ENCODE peak calls at places on chromosomes 4 and X, in four cellular contexts. One of them, this sample, is unnamed.

GRCh38 chr4:147388016-147388415 is 92.9 kb upstream of the EDNRA start:
- DNase-seq in AG04450: no peak
- DNase-seq in BJ: no peak
- DNase-seq in BE2C: no peak
- DNase-seq in this sample: no peak

GRCh38 chr4:184250795-184251679 is 33.4 kb upstream of the ENPP6 start:
- DNase-seq in AG04450: peak
- DNase-seq in BJ: no peak
- DNase-seq in BE2C: peak
- DNase-seq in this sample: peak

GRCh38 chr4:89658701-89659024 is 178.3 kb downstream of the SNCA start:
- DNase-seq in AG04450: no peak
- DNase-seq in BJ: no peak
- DNase-seq in BE2C: no peak
- DNase-seq in this sample: no peak

GRCh38 chr4:41399191-41399590 is 138.8 kb upstream of the LIMCH1 start:
- DNase-seq in AG04450: no peak
- DNase-seq in BJ: peak
- DNase-seq in BE2C: no peak
- DNase-seq in this sample: peak

GRCh38 chr4:74278490-74278889 is 29.8 kb upstream of the EPGN start:
- DNase-seq in AG04450: no peak
- DNase-seq in BJ: no peak
- DNase-seq in BE2C: no peak
- DNase-seq in this sample: no peak

GRCh38 chr4:183763990-183764754 is 105.1 kb downstream of the TRAPPC11 start:
- DNase-seq in AG04450: no peak
- DNase-seq in BJ: no peak
- DNase-seq in BE2C: no peak
- DNase-seq in this sample: peak

GRCh38 chr4:101304916-101305315 is 42.4 kb downstream of the PPP3CA start:
- DNase-seq in AG04450: no peak
- DNase-seq in BJ: no peak
- DNase-seq in BE2C: no peak
- DNase-seq in this sample: no peak

GRCh38 chr4:24404281-24404680 is 180.1 kb downstream of the DHX15 start:
- DNase-seq in AG04450: no peak
- DNase-seq in BJ: no peak
- DNase-seq in BE2C: no peak
- DNase-seq in this sample: no peak

GRCh38 chr4:38994135-38994534 is 38.1 kb downstream of the TMEM156 start:
- DNase-seq in AG04450: no peak
- DNase-seq in BJ: no peak
- DNase-seq in BE2C: no peak
- DNase-seq in this sample: no peak

GRCh38 chr4:131258361-131258760 is 1890.7 kb upstream of the PCDH10 start:
- DNase-seq in AG04450: no peak
- DNase-seq in BJ: no peak
- DNase-seq in BE2C: no peak
- DNase-seq in this sample: peak

GRCh38 chrX:23341452-23341851 is 6.8 kb downstream of the PTCHD1 start:
- DNase-seq in AG04450: no peak
- DNase-seq in BJ: no peak
- DNase-seq in BE2C: no peak
- DNase-seq in this sample: no peak

GRCh38 chr4:72348701-72349100 is 220.3 kb downstream of the ADAMTS3 start:
- DNase-seq in AG04450: no peak
- DNase-seq in BJ: no peak
- DNase-seq in BE2C: no peak
- DNase-seq in this sample: no peak

GRCh38 chrX:155966876-155967275 is 30.6 kb upstream of the IL9R start:
- DNase-seq in AG04450: no peak
- DNase-seq in BJ: peak
- DNase-seq in BE2C: peak
- DNase-seq in this sample: peak

GRCh38 chr4:16225139-16225538 is 1.1 kb downstream of the TAPT1 start:
- DNase-seq in AG04450: no peak
- DNase-seq in BJ: no peak
- DNase-seq in BE2C: no peak
- DNase-seq in this sample: no peak

GRCh38 chr4:144754562-144755410 is 108.8 kb downstream of the HHIP start:
- DNase-seq in AG04450: no peak
- DNase-seq in BJ: no peak
- DNase-seq in BE2C: no peak
- DNase-seq in this sample: peak

DNA sequence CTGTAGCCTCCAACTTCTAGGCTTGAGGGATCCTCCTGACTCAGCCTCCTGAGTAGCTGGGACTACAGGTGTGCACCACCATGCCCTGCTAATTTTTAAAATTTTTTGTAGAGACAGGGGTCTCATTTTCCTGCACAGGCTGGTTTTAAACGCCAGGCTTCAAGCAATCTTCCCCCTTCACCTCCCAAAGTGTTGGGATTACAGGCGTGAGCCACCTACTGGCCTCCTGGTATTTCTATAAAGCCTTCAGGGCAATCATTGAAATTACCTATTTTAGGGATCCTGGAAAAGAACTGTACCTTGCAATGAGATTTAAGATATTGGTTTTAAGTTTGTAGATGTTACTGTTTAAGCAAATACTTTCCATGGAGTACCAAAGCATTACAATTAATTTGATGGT is 13.5 kb upstream of the PLS3 start:
- DNase-seq in AG04450: no peak
- DNase-seq in BJ: no peak
- DNase-seq in BE2C: no peak
- DNase-seq in this sample: no peak
- TF ChIP-seq CTCF in AG04450: no peak
- TF ChIP-seq CTCF in BJ: no peak
- TF ChIP-seq CTCF in BE2C: peak
- TF ChIP-seq CTCF in this sample: peak

DNA sequence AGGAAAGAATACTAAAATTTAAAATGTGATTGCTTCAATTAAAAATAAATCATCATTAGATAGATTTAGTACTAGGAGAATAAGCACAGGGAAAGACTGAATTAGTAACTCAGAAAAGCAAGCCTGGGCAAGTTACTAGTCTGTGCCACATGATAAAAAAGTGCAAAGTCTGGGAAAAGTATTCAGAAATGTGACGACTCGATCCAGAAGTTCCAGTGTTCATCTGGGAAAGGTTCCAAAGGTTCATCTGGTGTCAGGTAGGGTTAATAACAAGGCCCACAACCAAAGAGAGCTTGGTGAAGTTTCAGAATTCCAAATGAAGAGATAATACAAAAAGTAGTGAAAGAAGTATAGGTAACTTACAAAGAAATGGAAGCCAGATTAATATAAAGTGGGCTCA is 78.3 kb upstream of the ARSJ start:
- DNase-seq in AG04450: no peak
- DNase-seq in BJ: no peak
- DNase-seq in BE2C: no peak
- DNase-seq in this sample: peak
- TF ChIP-seq CTCF in AG04450: no peak
- TF ChIP-seq CTCF in BJ: no peak
- TF ChIP-seq CTCF in BE2C: no peak
- TF ChIP-seq CTCF in this sample: no peak

DNA sequence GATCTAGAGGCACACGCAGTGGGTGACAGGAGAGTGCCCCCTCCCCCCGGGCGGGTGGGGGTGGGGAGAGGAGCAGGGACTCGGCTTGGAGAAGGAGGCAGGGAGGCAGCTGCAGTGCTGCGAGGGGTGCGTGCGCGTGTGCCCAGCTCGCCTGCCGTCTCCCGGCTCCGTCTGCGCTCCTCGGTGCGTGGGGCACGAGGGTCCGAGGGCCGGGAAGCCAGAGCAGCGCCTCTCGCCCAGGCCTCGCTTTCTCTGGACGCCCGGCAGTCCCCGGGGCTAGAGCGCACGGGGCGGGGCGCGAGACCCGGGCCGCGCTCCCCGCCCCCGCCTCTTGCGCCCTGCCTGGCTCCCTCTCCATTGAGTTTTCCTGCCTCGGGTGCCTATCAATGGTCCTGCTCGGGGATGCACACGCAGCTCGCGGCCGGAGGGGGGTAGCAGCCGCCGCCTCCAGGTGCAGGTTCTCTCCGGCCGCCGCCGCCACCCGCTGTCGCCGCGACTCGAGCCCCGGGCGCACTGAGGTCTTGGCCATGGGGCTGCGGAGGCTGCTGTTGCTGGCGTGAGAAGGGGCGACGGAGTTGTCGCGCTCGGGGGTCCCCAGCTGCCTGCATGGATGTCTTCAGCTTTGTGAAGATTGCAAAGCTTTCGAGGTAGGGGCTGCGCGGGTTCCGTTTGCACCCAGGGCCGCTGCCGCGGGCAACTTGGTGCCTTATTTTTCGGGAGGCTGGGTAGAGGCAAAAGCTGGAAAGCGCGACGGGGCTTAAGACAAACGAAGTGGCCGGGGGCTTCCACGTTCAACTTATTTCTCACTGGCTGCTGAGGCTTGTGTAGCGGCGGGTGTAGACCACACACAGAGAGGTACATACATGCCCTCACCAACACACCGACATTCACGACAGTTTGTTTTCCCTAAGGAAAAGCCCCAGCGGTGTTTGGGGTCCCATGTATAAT is at the start of gene FRMPD4:
- DNase-seq in AG04450: no peak
- DNase-seq in BJ: no peak
- DNase-seq in BE2C: no peak
- DNase-seq in this sample: no peak
- TF ChIP-seq CTCF in AG04450: peak
- TF ChIP-seq CTCF in BJ: peak
- TF ChIP-seq CTCF in BE2C: no peak
- TF ChIP-seq CTCF in this sample: no peak

GRCh38 chr4:172147702-172148101 is 334.5 kb downstream of the GALNTL6 start:
- DNase-seq in AG04450: no peak
- DNase-seq in BJ: no peak
- DNase-seq in BE2C: no peak
- DNase-seq in this sample: no peak
- TF ChIP-seq CTCF in AG04450: no peak
- TF ChIP-seq CTCF in BJ: peak
- TF ChIP-seq CTCF in BE2C: no peak
- TF ChIP-seq CTCF in this sample: no peak

DNA sequence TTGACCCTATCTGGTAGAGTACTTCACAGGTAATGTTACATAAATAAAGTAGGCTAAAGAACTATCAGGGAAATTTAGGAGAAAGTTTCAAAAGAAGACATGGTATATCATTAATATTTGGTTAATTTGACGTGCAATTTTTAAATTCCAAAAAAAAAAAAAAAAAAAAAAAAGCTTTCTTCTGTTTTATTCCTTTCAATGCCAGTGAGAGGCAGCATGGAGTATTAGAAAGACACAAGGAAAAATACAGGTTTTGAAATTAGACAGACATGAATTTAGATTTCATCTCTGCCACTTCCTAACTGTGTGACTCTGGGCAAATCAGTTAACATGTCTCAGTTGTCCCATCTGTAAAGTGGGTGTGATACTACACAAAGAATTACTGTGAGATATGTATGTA is 132.6 kb downstream of the GPC3 start:
- DNase-seq in AG04450: no peak
- DNase-seq in BJ: no peak
- DNase-seq in BE2C: no peak
- DNase-seq in this sample: peak
- TF ChIP-seq CTCF in AG04450: no peak
- TF ChIP-seq CTCF in BJ: no peak
- TF ChIP-seq CTCF in BE2C: no peak
- TF ChIP-seq CTCF in this sample: peak

GRCh38 chr4:3074078-3074845 is at the start of the genes HTT and HTT-AS:
- DNase-seq in AG04450: peak
- DNase-seq in BJ: peak
- DNase-seq in BE2C: peak
- DNase-seq in this sample: peak
- TF ChIP-seq CTCF in AG04450: peak
- TF ChIP-seq CTCF in BJ: peak
- TF ChIP-seq CTCF in BE2C: peak
- TF ChIP-seq CTCF in this sample: no peak

DNA sequence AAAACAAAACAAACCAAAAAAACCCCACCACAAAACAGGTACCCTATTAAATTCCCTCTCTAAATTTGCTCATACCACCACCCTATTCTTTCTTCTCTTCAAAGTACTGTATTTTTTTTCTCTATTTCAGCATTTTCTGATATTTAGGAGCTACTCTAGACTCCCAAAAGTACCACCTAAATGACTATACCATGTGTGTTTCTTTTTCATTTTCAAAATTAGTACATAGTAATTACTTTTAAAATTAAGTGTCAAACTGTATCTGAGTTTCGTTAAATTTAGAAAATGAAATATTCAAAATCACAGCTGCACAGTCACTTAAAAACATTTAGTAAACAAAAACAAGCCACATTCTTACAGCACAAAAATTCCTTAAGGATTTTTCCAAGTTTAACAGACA is 161.7 kb downstream of the FBXW7 start:
- DNase-seq in AG04450: no peak
- DNase-seq in BJ: no peak
- DNase-seq in BE2C: no peak
- DNase-seq in this sample: no peak
- TF ChIP-seq CTCF in AG04450: no peak
- TF ChIP-seq CTCF in BJ: no peak
- TF ChIP-seq CTCF in BE2C: no peak
- TF ChIP-seq CTCF in this sample: no peak

This sample was measured in MCF 10A.